ENCODE peak calls at places on chromosome 13, in nine cellular contexts. L, X, N, R, V, E, C, M and D are unnamed samples.

GRCh38 chr13:24159921-24160324 is 597 bp upstream of the SPATA13 start:
- DNase-seq in L (no peak), X (no peak), N (no peak), R (no peak), V (no peak), E (no peak), C (peak; percentile 41), M (no peak), D (no peak)

GRCh38 chr13:42788601-42789000 is 7.2 kb downstream of the FAM216B start:
- DNase-seq in L (no peak), X (no peak), N (no peak), R (no peak), V (no peak), E (no peak), C (no peak), M (no peak), D (no peak)

GRCh38 chr13:49082653-49083536 is 107.2 kb downstream of the FNDC3A start:
- DNase-seq in L (no peak), X (no peak), N (peak; percentile 96), R (peak; percentile 29), V (no peak), E (no peak), C (no peak), M (no peak), D (peak; percentile 51)

GRCh38 chr13:102045713-102046112 is 356.1 kb downstream of the FGF14 start:
- DNase-seq in L (no peak), X (no peak), N (no peak), R (no peak), V (no peak), E (no peak), C (peak; percentile 35), M (no peak), D (no peak)

GRCh38 chr13:33392794-33393371 is 107.3 kb upstream of the STARD13 start:
- DNase-seq in L (no peak), X (no peak), N (no peak), R (no peak), V (no peak), E (no peak), C (no peak), M (no peak), D (no peak)

GRCh38 chr13:100675660-100676129 is 1.1 kb upstream of the TMTC4 start:
- DNase-seq in L (no peak), X (no peak), N (no peak), R (no peak), V (no peak), E (no peak), C (no peak), M (no peak), D (no peak)

GRCh38 chr13:73466561-73466960 is 407.8 kb downstream of the KLF5 start:
- DNase-seq in L (no peak), X (no peak), N (no peak), R (no peak), V (no peak), E (no peak), C (no peak), M (no peak), D (no peak)

GRCh38 chr13:23391752-23392151 is 41.8 kb downstream of the SACS start:
- DNase-seq in L (no peak), X (no peak), N (peak; percentile 64), R (no peak), V (no peak), E (no peak), C (no peak), M (no peak), D (no peak)

GRCh38 chr13:77975358-77976042 is 56.9 kb upstream of the EDNRB start:
- DNase-seq in L (no peak), X (no peak), N (no peak), R (no peak), V (no peak), E (no peak), C (no peak), M (no peak), D (no peak)

GRCh38 chr13:112983428-112984196 is 14.6 kb downstream of the MCF2L start:
- DNase-seq in L (no peak), X (no peak), N (no peak), R (no peak), V (no peak), E (no peak), C (peak; percentile 78), M (no peak), D (no peak)

GRCh38 chr13:21670883-21671792 is at the start of gene FGF9:
- DNase-seq in L (peak; percentile 67), X (peak; percentile 76), N (peak; percentile 79), R (peak; percentile 25), V (peak; percentile 75), E (peak; percentile 57), C (peak; percentile 59), M (peak; percentile 91), D (no peak)

GRCh38 chr13:45331981-45332830 is 8.8 kb downstream of the TPT1 start:
- DNase-seq in L (no peak), X (no peak), N (peak; percentile 88), R (peak; percentile 87), V (no peak), E (peak; percentile 4), C (no peak), M (no peak), D (no peak)

GRCh38 chr13:74114202-74114601 is 20.0 kb downstream of the KLF12 start:
- DNase-seq in L (no peak), X (no peak), N (peak; percentile 62), R (peak; percentile 39), V (no peak), E (no peak), C (no peak), M (no peak), D (no peak)

GRCh38 chr13:24627090-24627714 is 53.0 kb upstream of the ATP12A start:
- DNase-seq in L (no peak), X (no peak), N (no peak), R (no peak), V (no peak), E (no peak), C (peak; percentile 5), M (no peak), D (no peak)

GRCh38 chr13:39023316-39023715 is 14.6 kb downstream of the PROSER1 start:
- DNase-seq in L (no peak), X (no peak), N (peak; percentile 69), R (no peak), V (no peak), E (no peak), C (no peak), M (no peak), D (no peak)

GRCh38 chr13:53622431-53622830 is 593.8 kb downstream of the OLFM4 start:
- DNase-seq in L (no peak), X (no peak), N (no peak), R (no peak), V (no peak), E (no peak), C (no peak), M (no peak), D (no peak)

GRCh38 chr13:26541678-26542553 is 15.6 kb upstream of the WASF3 start:
- DNase-seq in L (no peak), X (no peak), N (no peak), R (no peak), V (no peak), E (no peak), C (no peak), M (no peak), D (no peak)

GRCh38 chr13:86846501-86846900 is 824.7 kb upstream of the SLITRK5 start:
- DNase-seq in L (no peak), X (no peak), N (peak; percentile 12), R (no peak), V (no peak), E (no peak), C (no peak), M (no peak), D (no peak)

GRCh38 chr13:113184568-113185440 is 23.7 kb downstream of the PCID2 start:
- DNase-seq in L (no peak), X (peak; percentile 34), N (no peak), R (no peak), V (no peak), E (no peak), C (no peak), M (no peak), D (no peak)

GRCh38 chr13:26400545-26400944 is 146.6 kb downstream of the CDK8 start:
- DNase-seq in L (no peak), X (no peak), N (no peak), R (no peak), V (no peak), E (no peak), C (no peak), M (no peak), D (no peak)

GRCh38 chr13:49636705-49637104 is 8.4 kb downstream of the ARL11 start:
- DNase-seq in L (no peak), X (no peak), N (no peak), R (no peak), V (no peak), E (no peak), C (no peak), M (no peak), D (no peak)

GRCh38 chr13:73505487-73505886 is 446.7 kb downstream of the KLF5 start:
- DNase-seq in L (no peak), X (no peak), N (no peak), R (no peak), V (no peak), E (no peak), C (no peak), M (no peak), D (no peak)

GRCh38 chr13:58852076-58852475 is 1220.5 kb downstream of the PCDH17 start:
- DNase-seq in L (no peak), X (no peak), N (no peak), R (no peak), V (no peak), E (no peak), C (no peak), M (no peak), D (no peak)

GRCh38 chr13:114017028-114017630 is 43.3 kb upstream of the C13orf46 start:
- DNase-seq in L (no peak), X (no peak), N (peak; percentile 42), R (no peak), V (no peak), E (no peak), C (no peak), M (no peak), D (no peak)

GRCh38 chr13:18978447-18978846 is 203.2 kb downstream of the TUBA3C start:
- DNase-seq in L (no peak), X (no peak), N (no peak), R (no peak), V (no peak), E (no peak), C (no peak), M (no peak), D (no peak)

GRCh38 chr13:113907637-113908617 is 44.1 kb upstream of the GAS6 start:
- DNase-seq in L (no peak), X (no peak), N (peak; percentile 97), R (no peak), V (no peak), E (peak; percentile 39), C (peak; percentile 91), M (no peak), D (peak; percentile 45)